ENCODE peak calls at places on chromosomes 1 and 21, in seven cellular contexts. W is heart left ventricle; L is brain microvascular endothelial cell; Z is M059J; X is stimulated activated CD4-positive, alpha-beta T cell treated with anti-CD3 and anti-CD28 coated beads, Interleukin-12 subunit alpha, Interleukin-12 subunit beta, amount 100 ng/mL, for 4 hours; D is coronary artery; N is uterus. C is an unnamed sample.

GRCh38 chr1:69534829-69535228 is 32.9 kb upstream of the LRRC7 start:
- DNase-seq in D (no peak), N (no peak), L (no peak), W (no peak), Z (no peak), X (no peak), C (no peak)

GRCh38 chr21:37700641-37701202 is 215.5 kb downstream of the KCNJ6 start:
- DNase-seq in X (no peak), L (peak; percentile 61), N (no peak), Z (peak; percentile 85), W (peak; percentile 43), D (no peak), C (no peak)

GRCh38 chr1:24981632-24982007 is 51.5 kb upstream of the RUNX3 start:
- DNase-seq in X (no peak), Z (no peak), N (no peak), L (no peak), W (no peak), D (no peak), C (no peak)

GRCh38 chr1:109762039-109762585 is 1.6 kb downstream of the EPS8L3 start:
- DNase-seq in L (no peak), X (no peak), N (peak; percentile 11), Z (no peak), D (peak; percentile 53), W (no peak), C (peak; percentile 5)

GRCh38 chr1:39158330-39159086 is 46.0 kb upstream of the MACF1 start:
- DNase-seq in X (no peak), D (no peak), L (no peak), N (no peak), W (no peak), Z (peak; percentile 42), C (no peak)

GRCh38 chr1:7474786-7475502 is 296.2 kb upstream of the VAMP3 start:
- DNase-seq in D (no peak), N (no peak), Z (peak; percentile 7), L (no peak), X (no peak), W (no peak), C (no peak)

GRCh38 chr1:12549460-12550349 is 68.3 kb downstream of the DHRS3 start:
- DNase-seq in W (peak; percentile 85), L (peak; percentile 99), D (peak; percentile 88), N (peak; percentile 90), X (no peak), Z (peak; percentile 99), C (peak; percentile 68)

GRCh38 chr21:44332965-44333364 is 6.2 kb downstream of the CFAP410 start:
- DNase-seq in N (no peak), D (no peak), X (no peak), W (no peak), L (no peak), Z (no peak), C (no peak)

GRCh38 chr1:159854101-159854692 is 8.3 kb downstream of the VSIG8 start:
- DNase-seq in X (peak; percentile 20), W (peak; percentile 89), N (peak; percentile 71), L (peak; percentile 48), D (peak; percentile 86), Z (peak; percentile 76), C (peak; percentile 86)

GRCh38 chr1:93591833-93592635 is 89.6 kb downstream of the BCAR3 start:
- DNase-seq in L (no peak), N (no peak), Z (no peak), D (no peak), X (no peak), W (no peak), C (no peak)

GRCh38 chr1:117613249-117613968 is 7.6 kb downstream of the TENT5C start:
- DNase-seq in N (no peak), L (no peak), Z (peak; percentile 96), D (peak; percentile 46), W (no peak), X (no peak), C (no peak)

GRCh38 chr1:93845554-93846150 is 33.4 kb downstream of the DNTTIP2 start:
- DNase-seq in D (no peak), L (peak; percentile 92), W (no peak), N (peak; percentile 30), X (no peak), Z (peak; percentile 86), C (no peak)

GRCh38 chr1:58249729-58250586 is 296.6 kb downstream of the OMA1 start:
- DNase-seq in Z (peak; percentile 71), D (no peak), X (no peak), N (peak; percentile 20), L (peak; percentile 38), W (peak; percentile 35), C (peak; percentile 21)

GRCh38 chr1:54567961-54568360 is 19.9 kb downstream of the ACOT11 start:
- DNase-seq in X (no peak), L (no peak), Z (no peak), W (peak; percentile 18), D (no peak), N (no peak), C (peak; percentile 18)

GRCh38 chr1:39896909-39897685 is 4.6 kb downstream of the MYCL start:
- DNase-seq in W (no peak), Z (peak; percentile 35), X (no peak), L (peak; percentile 47), N (no peak), D (no peak), C (no peak)

GRCh38 chr1:86441581-86441980 is 17.6 kb downstream of the CLCA2 start:
- DNase-seq in L (no peak), N (no peak), Z (no peak), D (no peak), X (no peak), W (no peak), C (no peak)

GRCh38 chr1:34977858-34978257 is 7.3 kb downstream of the TMEM35B start:
- DNase-seq in X (no peak), W (no peak), L (no peak), Z (peak; percentile 73), D (no peak), N (no peak), C (no peak)

GRCh38 chr1:31522556-31522845 is 53.8 kb upstream of the TINAGL1 start:
- DNase-seq in Z (no peak), N (no peak), L (no peak), X (no peak), W (no peak), D (no peak), C (no peak)

GRCh38 chr1:81128079-81128478 is 672.7 kb upstream of the ADGRL2 start:
- DNase-seq in D (no peak), X (no peak), L (no peak), Z (no peak), N (no peak), W (no peak), C (no peak)